ENCODE peak calls at places on chromosomes 3 and 15, in four cellular contexts. W, K, A and M are unnamed samples.

GRCh38 chr3:143070977-143071551 is 48.5 kb upstream of the CHST2 start:
- DNase-seq in W (no peak), K (no peak), A (peak), M (peak)

GRCh38 chr3:65044401-65044800 is 356.6 kb upstream of the ADAMTS9 start:
- DNase-seq in W (no peak), K (no peak), A (no peak), M (peak)

GRCh38 chr3:50272911-50273688 is 4.2 kb downstream of the SEMA3B start:
- DNase-seq in W (peak), K (peak), A (peak), M (no peak)

GRCh38 chr3:30098656-30099454 is 507.5 kb upstream of the TGFBR2 start:
- DNase-seq in W (no peak), K (peak), A (peak), M (no peak)

GRCh38 chr3:193906849-193907410 is 229.0 kb upstream of the HES1 start:
- DNase-seq in W (no peak), K (no peak), A (no peak), M (no peak)

GRCh38 chr3:87082806-87083440 is 92.0 kb upstream of the VGLL3 start:
- DNase-seq in W (peak), K (peak), A (peak), M (no peak)

GRCh38 chr15:93049914-93050534 is 39.0 kb downstream of the RGMA start:
- DNase-seq in W (no peak), K (no peak), A (no peak), M (no peak)

GRCh38 chr15:33126559-33127290 is 67.8 kb downstream of the FMN1 start:
- DNase-seq in W (peak), K (peak), A (peak), M (peak)

GRCh38 chr3:174068035-174068434 is 670.5 kb downstream of the NLGN1 start:
- DNase-seq in W (no peak), K (no peak), A (no peak), M (no peak)

GRCh38 chr15:98663606-98664005 is 15.3 kb downstream of the IGF1R start:
- DNase-seq in W (no peak), K (no peak), A (no peak), M (no peak)

GRCh38 chr3:15637131-15637951 is 35.8 kb downstream of the BTD start:
- DNase-seq in W (no peak), K (no peak), A (no peak), M (no peak)

GRCh38 chr3:164024786-164025185 is 1053.5 kb downstream of the SI start:
- DNase-seq in W (no peak), K (peak), A (no peak), M (no peak)

GRCh38 chr3:122052968-122053367 is 2.2 kb upstream of the CD86 start:
- DNase-seq in W (no peak), K (no peak), A (no peak), M (no peak)

GRCh38 chr15:85330941-85331588 is 49.3 kb upstream of the AKAP13 start:
- DNase-seq in W (peak), K (peak), A (peak), M (peak)

GRCh38 chr15:62391565-62392262 is 226.6 kb upstream of the C2CD4B start:
- DNase-seq in W (peak), K (peak), A (peak), M (no peak)

GRCh38 chr15:62394079-62394478 is 229.0 kb upstream of the C2CD4B start:
- DNase-seq in W (no peak), K (no peak), A (peak), M (no peak)

GRCh38 chr15:62390793-62391543 is 225.9 kb upstream of the C2CD4B start:
- DNase-seq in W (peak), K (peak), A (peak), M (no peak)

GRCh38 chr15:62392411-62392810 is 227.3 kb upstream of the C2CD4B start:
- DNase-seq in W (peak), K (peak), A (peak), M (no peak)

GRCh38 chr15:62393196-62393595 is 228.1 kb upstream of the C2CD4B start:
- DNase-seq in W (no peak), K (no peak), A (peak), M (no peak)
- H3K4me3 ChIP-seq in W (no peak), K (no peak), A (no peak), M (no peak)

GRCh38 chr15:95208988-95209387 is 977.6 kb downstream of the MCTP2 start:
- DNase-seq in W (no peak), K (no peak), A (peak), M (no peak)

GRCh38 chr15:95202569-95203349 is 971.4 kb downstream of the MCTP2 start:
- DNase-seq in W (no peak), K (no peak), A (peak), M (no peak)

GRCh38 chr15:95208071-95208470 is 976.7 kb downstream of the MCTP2 start:
- DNase-seq in W (no peak), K (no peak), A (no peak), M (no peak)

GRCh38 chr15:95210436-95210981 is 979.1 kb downstream of the MCTP2 start:
- DNase-seq in W (no peak), K (no peak), A (no peak), M (no peak)

GRCh38 chr15:95205101-95205500 is 973.7 kb downstream of the MCTP2 start:
- DNase-seq in W (no peak), K (no peak), A (no peak), M (no peak)
- TF ChIP-seq CTCF in W (no peak), K (no peak), A (no peak), M (no peak)

GRCh38 chr3:184873136-184873535 is 61.2 kb downstream of the VPS8 start:
- DNase-seq in W (no peak), K (no peak), A (no peak), M (peak)

GRCh38 chr3:184872200-184872599 is 60.2 kb downstream of the VPS8 start:
- DNase-seq in W (no peak), K (no peak), A (no peak), M (no peak)

GRCh38 chr3:184864012-184864411 is 52.0 kb downstream of the VPS8 start:
- DNase-seq in W (no peak), K (no peak), A (no peak), M (no peak)

GRCh38 chr3:184868477-184868876 is 56.5 kb downstream of the VPS8 start:
- DNase-seq in W (no peak), K (no peak), A (no peak), M (no peak)
- H3K4me3 ChIP-seq in W (no peak), K (no peak), A (no peak), M (no peak)

GRCh38 chr15:52179278-52180195 is 11.7 kb downstream of the GNB5 start:
- DNase-seq in W (peak), K (peak), A (peak), M (no peak)
- TF ChIP-seq CTCF in W (no peak), K (no peak), A (no peak), M (no peak)

GRCh38 chr15:22258402-22259150 is 178.2 kb downstream of the OR4M2 start:
- DNase-seq in W (no peak), K (no peak), A (no peak), M (no peak)
- H3K4me3 ChIP-seq in W (no peak), K (no peak), A (no peak), M (no peak)

DNA sequence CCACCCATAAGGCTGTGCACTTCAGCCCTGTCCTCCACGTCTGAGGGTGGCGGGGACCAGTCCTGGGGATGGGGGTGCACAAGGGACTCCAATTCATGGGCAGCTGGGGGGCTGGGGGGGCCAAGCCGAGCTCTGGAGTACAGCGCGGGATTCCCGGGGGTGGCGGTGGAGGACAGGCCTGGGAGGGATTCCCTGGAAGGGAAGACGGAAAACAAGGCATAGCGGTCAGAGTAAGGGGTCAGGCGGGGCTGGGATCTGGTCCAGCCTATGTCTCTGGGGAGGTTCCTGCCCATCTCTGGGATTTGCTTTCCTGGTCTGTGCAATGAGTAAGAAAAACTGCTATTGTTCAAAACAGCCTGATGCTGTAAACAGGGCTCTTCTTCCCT is 8.1 kb upstream of the IGDCC3 start:
- DNase-seq in W (peak), K (no peak), A (peak), M (no peak)
- TF ChIP-seq CTCF in W (no peak), K (no peak), A (no peak), M (no peak)

GRCh38 chr15:40435331-40436089 is 5.2 kb upstream of the BAHD1 start:
- DNase-seq in W (peak), K (no peak), A (no peak), M (no peak)

GRCh38 chr15:40437754-40438687 is 2.7 kb upstream of the BAHD1 start:
- DNase-seq in W (peak), K (no peak), A (no peak), M (no peak)

GRCh38 chr15:40436116-40436891 is 4.4 kb upstream of the BAHD1 start:
- DNase-seq in W (peak), K (peak), A (no peak), M (no peak)

GRCh38 chr15:40438712-40439111 is 2.0 kb upstream of the BAHD1 start:
- DNase-seq in W (no peak), K (no peak), A (no peak), M (no peak)

DNA sequence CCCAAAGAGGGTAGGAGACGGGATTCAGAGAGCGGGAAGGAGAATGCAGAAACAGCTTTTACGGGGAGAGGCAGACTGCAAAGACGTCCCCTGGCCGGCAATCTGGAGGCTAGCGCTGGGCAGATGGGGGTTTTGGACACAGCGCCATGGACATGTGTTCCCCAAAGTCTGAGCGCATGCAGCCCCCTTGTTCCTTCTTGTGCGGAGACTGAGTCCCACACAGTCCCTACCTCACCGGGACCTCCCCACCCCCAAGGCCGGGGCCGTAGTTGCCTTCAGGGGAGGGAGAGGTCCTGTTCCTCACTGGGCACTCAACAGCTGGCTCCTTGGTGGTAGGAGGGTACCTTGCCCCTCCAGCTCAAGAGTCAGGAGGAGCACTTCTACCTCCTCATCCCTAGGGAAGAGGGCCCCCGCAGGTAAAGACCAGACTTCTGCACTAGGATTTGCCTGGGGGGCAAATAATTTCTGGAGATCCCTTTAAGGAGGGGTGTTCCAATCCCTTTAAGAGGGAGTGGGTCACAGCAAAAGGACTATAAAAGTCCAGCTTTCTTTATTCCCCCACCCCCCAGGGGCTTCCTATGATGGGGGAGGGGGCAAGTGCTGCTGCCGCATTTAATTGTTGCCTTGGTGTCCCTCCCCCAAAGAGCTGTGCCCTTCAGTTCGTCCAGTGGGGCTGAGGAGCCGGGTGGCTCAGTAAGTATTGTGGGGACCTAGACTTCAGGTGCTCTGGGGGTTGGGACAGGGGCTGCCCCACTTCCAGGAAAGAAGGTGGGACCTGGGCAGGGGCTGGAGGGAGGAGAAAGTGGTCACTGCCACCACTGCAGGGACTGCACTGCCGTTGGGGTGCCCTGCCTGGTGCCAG is 3.6 kb upstream of the BAHD1 start:
- DNase-seq in W (no peak), K (peak), A (no peak), M (no peak)
- H3K4me3 ChIP-seq in W (peak), K (peak), A (peak), M (peak)